ENCODE peak calls at places on chromosomes 1 and 21, in five cellular contexts. One of them, this sample, is unnamed.
A peak's percentile ranks its signal among the peaks of the same experiment; 100 is the strongest.

GRCh38 chr1:244970236-244970652 is 105.9 kb upstream of the HNRNPU start:
- DNase-seq in GM23338: peak; percentile 86
- DNase-seq in substantia nigra: no peak
- DNase-seq in central memory CD8-positive, alpha-beta T cell: no peak
- DNase-seq in central memory CD4-positive, alpha-beta T cell: no peak
- DNase-seq in this sample: peak; percentile 91

GRCh38 chr1:54375331-54376084 is 30.7 kb downstream of the SSBP3 start:
- DNase-seq in GM23338: peak; percentile 69
- DNase-seq in substantia nigra: no peak
- DNase-seq in central memory CD8-positive, alpha-beta T cell: no peak
- DNase-seq in central memory CD4-positive, alpha-beta T cell: no peak
- DNase-seq in this sample: peak; percentile 58

GRCh38 chr1:30788580-30789387 is 31.2 kb upstream of the LAPTM5 start:
- DNase-seq in GM23338: no peak
- DNase-seq in substantia nigra: no peak
- DNase-seq in central memory CD8-positive, alpha-beta T cell: no peak
- DNase-seq in central memory CD4-positive, alpha-beta T cell: no peak
- DNase-seq in this sample: no peak

GRCh38 chr1:197526736-197527371 is 248.4 kb downstream of the DENND1B start:
- DNase-seq in GM23338: peak; percentile 65
- DNase-seq in substantia nigra: no peak
- DNase-seq in central memory CD8-positive, alpha-beta T cell: no peak
- DNase-seq in central memory CD4-positive, alpha-beta T cell: peak; percentile 27
- DNase-seq in this sample: no peak

GRCh38 chr1:208544058-208544457 is 299.9 kb upstream of the PLXNA2 start:
- DNase-seq in GM23338: no peak
- DNase-seq in substantia nigra: no peak
- DNase-seq in central memory CD8-positive, alpha-beta T cell: no peak
- DNase-seq in central memory CD4-positive, alpha-beta T cell: no peak
- DNase-seq in this sample: no peak

GRCh38 chr21:40210251-40210650 is 343.0 kb downstream of the PCP4 start:
- DNase-seq in GM23338: no peak
- DNase-seq in substantia nigra: no peak
- DNase-seq in central memory CD8-positive, alpha-beta T cell: no peak
- DNase-seq in central memory CD4-positive, alpha-beta T cell: no peak
- DNase-seq in this sample: no peak

GRCh38 chr1:235866913-235867850 is 476 bp upstream of the LYST start:
- DNase-seq in GM23338: peak; percentile 96
- DNase-seq in substantia nigra: peak; percentile 93
- DNase-seq in central memory CD8-positive, alpha-beta T cell: peak; percentile 99
- DNase-seq in central memory CD4-positive, alpha-beta T cell: peak; percentile 99
- DNase-seq in this sample: peak; percentile 97

GRCh38 chr1:119160851-119161250 is 20.4 kb upstream of the WARS2 start:
- DNase-seq in GM23338: no peak
- DNase-seq in substantia nigra: no peak
- DNase-seq in central memory CD8-positive, alpha-beta T cell: no peak
- DNase-seq in central memory CD4-positive, alpha-beta T cell: no peak
- DNase-seq in this sample: no peak

GRCh38 chr1:94670273-94670672 is 128.7 kb upstream of the F3 start:
- DNase-seq in GM23338: no peak
- DNase-seq in substantia nigra: no peak
- DNase-seq in central memory CD8-positive, alpha-beta T cell: no peak
- DNase-seq in central memory CD4-positive, alpha-beta T cell: no peak
- DNase-seq in this sample: no peak

GRCh38 chr1:844472-845026 is 79.2 kb upstream of the SAMD11 start:
- DNase-seq in GM23338: peak; percentile 50
- DNase-seq in substantia nigra: no peak
- DNase-seq in central memory CD8-positive, alpha-beta T cell: no peak
- DNase-seq in central memory CD4-positive, alpha-beta T cell: peak; percentile 42
- DNase-seq in this sample: peak; percentile 40

GRCh38 chr1:61084560-61084991 is 2.2 kb downstream of the NFIA start:
- DNase-seq in GM23338: no peak
- DNase-seq in substantia nigra: no peak
- DNase-seq in central memory CD8-positive, alpha-beta T cell: no peak
- DNase-seq in central memory CD4-positive, alpha-beta T cell: no peak
- DNase-seq in this sample: no peak

GRCh38 chr1:200739499-200740290 is 1.0 kb downstream of the CAMSAP2 start:
- DNase-seq in GM23338: peak; percentile 15
- DNase-seq in substantia nigra: peak; percentile 32
- DNase-seq in central memory CD8-positive, alpha-beta T cell: no peak
- DNase-seq in central memory CD4-positive, alpha-beta T cell: peak; percentile 0
- DNase-seq in this sample: no peak

GRCh38 chr1:113390871-113391642 is 742 bp downstream of the MAGI3 start:
- DNase-seq in GM23338: peak; percentile 65
- DNase-seq in substantia nigra: no peak
- DNase-seq in central memory CD8-positive, alpha-beta T cell: peak; percentile 16
- DNase-seq in central memory CD4-positive, alpha-beta T cell: peak; percentile 44
- DNase-seq in this sample: peak; percentile 52

GRCh38 chr21:45954271-45954670 is 27.3 kb upstream of the COL6A1 start:
- DNase-seq in GM23338: peak; percentile 40
- DNase-seq in substantia nigra: no peak
- DNase-seq in central memory CD8-positive, alpha-beta T cell: no peak
- DNase-seq in central memory CD4-positive, alpha-beta T cell: no peak
- DNase-seq in this sample: peak; percentile 61

GRCh38 chr1:109312246-109312645 is 5.4 kb upstream of the MYBPHL start:
- DNase-seq in GM23338: no peak
- DNase-seq in substantia nigra: no peak
- DNase-seq in central memory CD8-positive, alpha-beta T cell: no peak
- DNase-seq in central memory CD4-positive, alpha-beta T cell: no peak
- DNase-seq in this sample: no peak

GRCh38 chr1:58991305-58991704 is 207.5 kb upstream of the JUN start:
- DNase-seq in GM23338: no peak
- DNase-seq in substantia nigra: no peak
- DNase-seq in central memory CD8-positive, alpha-beta T cell: no peak
- DNase-seq in central memory CD4-positive, alpha-beta T cell: no peak
- DNase-seq in this sample: no peak

GRCh38 chr1:155309423-155310021 is 856 bp downstream of the FDPS start:
- DNase-seq in GM23338: no peak
- DNase-seq in substantia nigra: no peak
- DNase-seq in central memory CD8-positive, alpha-beta T cell: no peak
- DNase-seq in central memory CD4-positive, alpha-beta T cell: no peak
- DNase-seq in this sample: no peak

GRCh38 chr21:23939369-23940065 is 1667.8 kb downstream of the MRPL39 start:
- DNase-seq in GM23338: no peak
- DNase-seq in substantia nigra: no peak
- DNase-seq in central memory CD8-positive, alpha-beta T cell: no peak
- DNase-seq in central memory CD4-positive, alpha-beta T cell: no peak
- DNase-seq in this sample: no peak

GRCh38 chr21:15037095-15037730 is 27.6 kb downstream of the NRIP1 start:
- DNase-seq in GM23338: no peak
- DNase-seq in substantia nigra: no peak
- DNase-seq in central memory CD8-positive, alpha-beta T cell: no peak
- DNase-seq in central memory CD4-positive, alpha-beta T cell: no peak
- DNase-seq in this sample: no peak

GRCh38 chr1:73674945-73675561 is 522.9 kb downstream of the LRRIQ3 start:
- DNase-seq in GM23338: peak; percentile 60
- DNase-seq in substantia nigra: no peak
- DNase-seq in central memory CD8-positive, alpha-beta T cell: no peak
- DNase-seq in central memory CD4-positive, alpha-beta T cell: no peak
- DNase-seq in this sample: no peak

GRCh38 chr1:15007842-15008241 is 145.7 kb upstream of the TMEM51 start:
- DNase-seq in GM23338: no peak
- DNase-seq in substantia nigra: no peak
- DNase-seq in central memory CD8-positive, alpha-beta T cell: no peak
- DNase-seq in central memory CD4-positive, alpha-beta T cell: no peak
- DNase-seq in this sample: no peak

GRCh38 chr1:205438213-205439158 is 16.6 kb upstream of the LEMD1 start:
- DNase-seq in GM23338: peak; percentile 74
- DNase-seq in substantia nigra: peak; percentile 36
- DNase-seq in central memory CD8-positive, alpha-beta T cell: no peak
- DNase-seq in central memory CD4-positive, alpha-beta T cell: no peak
- DNase-seq in this sample: no peak

This sample was measured in H9.